ENCODE peak calls at places on chromosome 16, in eight cellular contexts. H, Y, S, Q, L, X, F and B are unnamed samples.

GRCh38 chr16:84298376-84298899 is 3.8 kb downstream of the WFDC1 start:
- DNase-seq in H (no peak), Y (no peak), S (no peak), Q (no peak), L (no peak), X (no peak), F (no peak), B (no peak)

GRCh38 chr16:13904179-13904691 is 15.7 kb upstream of the ERCC4 start:
- DNase-seq in H (no peak), Y (no peak), S (no peak), Q (no peak), L (no peak), X (no peak), F (no peak), B (no peak)

GRCh38 chr16:23318639-23319038 is 16.5 kb downstream of the SCNN1B start:
- DNase-seq in H (no peak), Y (no peak), S (no peak), Q (no peak), L (no peak), X (no peak), F (no peak), B (no peak)

GRCh38 chr16:21302898-21303528 is 24.9 kb upstream of the CRYM start:
- DNase-seq in H (peak), Y (no peak), S (no peak), Q (no peak), L (no peak), X (no peak), F (no peak), B (no peak)

GRCh38 chr16:86033016-86033474 is 134.1 kb downstream of the IRF8 start:
- DNase-seq in H (no peak), Y (no peak), S (no peak), Q (peak), L (no peak), X (no peak), F (no peak), B (no peak)

GRCh38 chr16:29820271-29820701 is at the start of gene MVP:
- DNase-seq in H (no peak), Y (no peak), S (peak), Q (no peak), L (peak), X (peak), F (no peak), B (no peak)

GRCh38 chr16:1310832-1311200 is 1.4 kb downstream of the UBE2I start:
- DNase-seq in H (no peak), Y (no peak), S (no peak), Q (no peak), L (no peak), X (no peak), F (no peak), B (no peak)

GRCh38 chr16:30600215-30600614 is 10.0 kb downstream of the ZNF689 start:
- DNase-seq in H (no peak), Y (no peak), S (no peak), Q (no peak), L (no peak), X (no peak), F (no peak), B (no peak)

GRCh38 chr16:68744744-68745280 is 7.7 kb downstream of the CDH1 start:
- DNase-seq in H (no peak), Y (peak), S (no peak), Q (no peak), L (no peak), X (no peak), F (peak), B (no peak)

GRCh38 chr16:19601083-19601976 is 45.8 kb downstream of the VPS35L start:
- DNase-seq in H (peak), Y (no peak), S (no peak), Q (no peak), L (no peak), X (peak), F (peak), B (no peak)

GRCh38 chr16:1775846-1776671 is 3.1 kb upstream of the MRPS34 start:
- DNase-seq in H (no peak), Y (no peak), S (no peak), Q (no peak), L (no peak), X (no peak), F (no peak), B (no peak)

GRCh38 chr16:67169642-67170167 is 633 bp upstream of the NOL3 start:
- DNase-seq in H (no peak), Y (no peak), S (no peak), Q (no peak), L (peak), X (no peak), F (no peak), B (no peak)

GRCh38 chr16:87762071-87762571 is 3.7 kb downstream of the KLHDC4 start:
- DNase-seq in H (no peak), Y (no peak), S (no peak), Q (no peak), L (no peak), X (no peak), F (no peak), B (no peak)

GRCh38 chr16:75550211-75550662 is 5.8 kb downstream of the TMEM231 start:
- DNase-seq in H (no peak), Y (no peak), S (no peak), Q (no peak), L (peak), X (no peak), F (no peak), B (no peak)

GRCh38 chr16:4306439-4307214 is 9.2 kb upstream of the GLIS2 start:
- DNase-seq in H (no peak), Y (no peak), S (peak), Q (no peak), L (no peak), X (peak), F (no peak), B (no peak)

GRCh38 chr16:89685916-89686315 is 573 bp upstream of the CDK10 start:
- DNase-seq in H (no peak), Y (no peak), S (no peak), Q (no peak), L (no peak), X (no peak), F (no peak), B (no peak)

GRCh38 chr16:70790815-70791214 is 10.1 kb downstream of the VAC14 start:
- DNase-seq in H (no peak), Y (no peak), S (no peak), Q (no peak), L (no peak), X (no peak), F (no peak), B (no peak)

GRCh38 chr16:77637939-77638338 is 84.4 kb upstream of the NUDT7 start:
- DNase-seq in H (no peak), Y (no peak), S (no peak), Q (no peak), L (no peak), X (no peak), F (no peak), B (no peak)

GRCh38 chr16:56681939-56682702 is at the start of gene MT1X:
- DNase-seq in H (peak), Y (peak), S (peak), Q (peak), L (peak), X (peak), F (peak), B (no peak)

GRCh38 chr16:28538733-28539596 is at the start of gene NUPR1:
- DNase-seq in H (peak), Y (no peak), S (no peak), Q (peak), L (peak), X (no peak), F (no peak), B (peak)

GRCh38 chr16:10765772-10766171 is 22.1 kb downstream of the NUBP1 start:
- DNase-seq in H (no peak), Y (no peak), S (no peak), Q (no peak), L (no peak), X (no peak), F (no peak), B (no peak)

GRCh38 chr16:23670137-23670776 is 8.4 kb upstream of the PLK1 start:
- DNase-seq in H (no peak), Y (no peak), S (no peak), Q (peak), L (no peak), X (no peak), F (no peak), B (no peak)

GRCh38 chr16:74226361-74226979 is 70.1 kb upstream of the PSMD7 start:
- DNase-seq in H (no peak), Y (no peak), S (no peak), Q (no peak), L (no peak), X (no peak), F (no peak), B (no peak)

GRCh38 chr16:11309895-11310633 is 28.9 kb upstream of the PRM1 start:
- DNase-seq in H (no peak), Y (no peak), S (no peak), Q (no peak), L (no peak), X (no peak), F (no peak), B (no peak)

GRCh38 chr16:5642470-5642869 is 544.9 kb upstream of the EEF2KMT start:
- DNase-seq in H (no peak), Y (no peak), S (no peak), Q (peak), L (no peak), X (no peak), F (no peak), B (no peak)

GRCh38 chr16:88761143-88761534 is 23.9 kb downstream of the PIEZO1 start:
- DNase-seq in H (no peak), Y (no peak), S (no peak), Q (no peak), L (no peak), X (no peak), F (no peak), B (no peak)

GRCh38 chr16:56357291-56357764 is 68.0 kb downstream of the AMFR start:
- DNase-seq in H (no peak), Y (no peak), S (no peak), Q (peak), L (no peak), X (no peak), F (no peak), B (no peak)